ENCODE peak calls at places on chromosomes 13 and 19, in four cellular contexts. G, H, P and I are unnamed samples.

GRCh38 chr13:106105153-106105552 is 430.3 kb downstream of the EFNB2 start:
- DNase-seq in P (no peak), H (no peak), G (peak), I (no peak)

GRCh38 chr13:30142502-30143211 is 164.7 kb downstream of the KATNAL1 start:
- DNase-seq in P (no peak), G (peak), H (no peak), I (peak)

GRCh38 chr19:888615-889385 is 4.2 kb downstream of the MED16 start:
- DNase-seq in H (peak), G (no peak), P (no peak), I (no peak)

GRCh38 chr13:95552208-95552538 is 347 bp upstream of the CLDN10 start:
- DNase-seq in P (no peak), H (no peak), G (no peak), I (no peak)

GRCh38 chr13:40813662-40814454 is 24.4 kb downstream of the SLC25A15 start:
- DNase-seq in P (no peak), G (peak), H (no peak), I (no peak)

GRCh38 chr19:31439270-31439573 is 90.0 kb upstream of the TSHZ3 start:
- DNase-seq in G (no peak), H (no peak), P (no peak), I (no peak)

GRCh38 chr13:65725001-65725400 is 1505.1 kb downstream of the PCDH9 start:
- DNase-seq in G (peak), H (no peak), P (no peak), I (no peak)

GRCh38 chr19:19213822-19214558 is 2.2 kb downstream of the NCAN start:
- DNase-seq in P (no peak), H (no peak), G (no peak), I (no peak)

GRCh38 chr13:98978280-98978679 is 416 bp upstream of the DOCK9 start:
- DNase-seq in P (no peak), G (peak), H (no peak), I (no peak)

DNA sequence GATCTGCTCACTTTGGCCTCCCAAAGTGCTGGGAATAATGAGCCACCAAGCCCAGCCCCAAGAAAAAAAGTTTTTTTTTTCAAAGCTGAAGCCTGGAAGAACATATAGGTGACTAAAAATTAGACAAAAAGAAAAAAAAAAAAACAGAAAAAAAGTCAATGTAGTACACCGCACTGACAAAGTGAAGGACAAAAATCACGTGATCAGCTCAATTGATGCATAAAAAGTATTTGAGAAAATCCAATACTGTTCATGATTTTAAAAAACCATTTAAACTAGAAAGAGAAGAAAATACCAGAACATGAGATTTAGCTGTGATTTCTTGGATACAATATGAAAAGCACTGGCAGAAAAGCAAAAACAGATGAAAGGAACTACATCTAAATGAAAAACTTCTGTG is 10.5 kb upstream of the ERVV-2 start:
- DNase-seq in H (no peak), P (no peak), G (no peak), I (no peak)
- H3K27ac ChIP-seq in H (no peak), P (no peak), G (no peak), I (no peak)

DNA sequence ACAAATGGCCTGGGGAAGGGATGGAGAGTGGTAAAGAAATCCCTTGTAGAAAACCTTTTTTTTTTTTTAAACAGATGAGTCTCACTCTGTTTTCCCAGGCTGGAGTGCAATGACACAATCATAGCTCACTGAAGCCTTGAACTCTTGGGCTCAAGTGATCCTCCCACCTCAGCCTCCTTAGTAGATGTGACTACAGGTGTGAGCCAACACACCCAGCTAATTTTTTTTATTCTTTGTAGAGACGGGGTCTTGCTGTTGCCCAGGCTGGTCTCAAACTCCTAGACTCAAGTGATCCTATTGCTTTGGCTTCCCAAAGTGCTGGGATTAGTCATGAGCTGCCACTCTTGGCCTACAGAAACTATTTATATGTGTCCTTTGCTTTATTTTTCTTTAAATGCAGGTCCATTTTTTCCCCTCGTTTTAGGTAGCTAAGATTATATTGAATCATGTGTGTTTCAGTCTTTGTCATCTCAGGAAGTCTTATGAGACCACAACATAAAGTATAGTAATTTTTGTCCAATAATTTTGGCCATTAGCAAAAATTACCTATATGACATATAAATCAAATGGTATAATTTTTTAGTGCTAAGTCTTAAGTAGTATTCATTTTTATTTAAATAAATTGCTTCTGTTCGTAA is 10.5 kb downstream of the LPAR6 start:
- DNase-seq in G (no peak), P (no peak), H (no peak), I (no peak)
- H3K27ac ChIP-seq in G (no peak), P (peak), H (peak), I (no peak)

DNA sequence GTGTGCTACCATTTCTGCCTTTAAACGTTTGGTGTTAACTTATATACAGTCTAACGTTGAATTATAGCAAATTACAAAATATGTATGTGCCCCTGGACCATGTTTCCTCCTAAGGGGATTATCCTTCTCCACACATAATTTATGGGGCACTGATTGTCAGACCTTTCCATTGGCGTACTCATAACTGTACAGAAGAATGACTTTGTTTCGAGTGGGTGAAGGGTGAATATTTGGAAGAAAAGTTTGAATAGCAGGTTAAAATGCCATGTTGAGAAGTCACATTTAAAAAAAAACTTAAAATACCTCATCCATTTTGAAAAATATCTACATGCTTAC is 58.8 kb downstream of the SLC10A2 start:
- DNase-seq in P (no peak), H (no peak), G (no peak), I (no peak)
- H3K27ac ChIP-seq in P (peak), H (no peak), G (no peak), I (no peak)

GRCh38 chr19:16190736-16191135 is 5.5 kb downstream of the FAM32A start:
- DNase-seq in P (no peak), G (no peak), H (no peak), I (no peak)

GRCh38 chr19:16188521-16188920 is 3.3 kb downstream of the FAM32A start:
- DNase-seq in H (no peak), P (no peak), G (no peak), I (no peak)

GRCh38 chr19:16193466-16193865 is 4.2 kb upstream of the AP1M1 start:
- DNase-seq in G (no peak), P (no peak), H (no peak), I (no peak)

GRCh38 chr19:16191216-16191908 is 6.2 kb downstream of the FAM32A start:
- DNase-seq in P (no peak), G (no peak), H (no peak), I (no peak)

DNA sequence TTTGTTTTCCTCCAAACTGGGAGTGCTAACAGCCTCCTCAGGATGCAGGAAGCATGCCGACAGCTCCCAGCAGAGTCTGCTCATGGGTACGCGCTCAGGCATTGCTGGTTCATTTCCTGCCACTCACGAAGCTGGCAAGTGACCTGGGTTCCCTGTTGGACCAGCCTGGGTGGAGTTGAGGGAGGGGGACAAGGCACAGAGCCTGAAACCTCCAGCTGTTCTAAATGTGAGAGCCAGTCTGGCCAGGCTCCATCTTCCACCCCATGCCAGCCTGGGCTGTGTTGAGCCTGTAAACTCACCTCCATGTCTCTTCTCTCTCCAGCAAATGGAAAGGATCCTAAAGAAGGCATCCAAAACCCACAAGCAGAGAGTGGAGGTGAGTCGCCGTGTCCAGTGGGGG is 5.0 kb downstream of the FAM32A start:
- DNase-seq in P (no peak), G (no peak), H (no peak), I (no peak)
- H3K27ac ChIP-seq in P (no peak), G (no peak), H (no peak), I (no peak)

GRCh38 chr19:45245334-45245787 is at the start of gene EXOC3L2:
- DNase-seq in H (no peak), G (no peak), P (peak), I (no peak)
- H3K27ac ChIP-seq in H (no peak), G (no peak), P (peak), I (peak)

GRCh38 chr13:109146912-109147624 is 517.7 kb downstream of the MYO16 start:
- DNase-seq in P (no peak), G (peak), H (no peak), I (no peak)

GRCh38 chr13:109146393-109146792 is 517.0 kb downstream of the MYO16 start:
- DNase-seq in G (no peak), P (no peak), H (no peak), I (no peak)

GRCh38 chr13:109145631-109146030 is 516.2 kb downstream of the MYO16 start:
- DNase-seq in G (peak), P (no peak), H (no peak), I (peak)

GRCh38 chr13:109150691-109151090 is 521.3 kb downstream of the MYO16 start:
- DNase-seq in P (no peak), H (no peak), G (no peak), I (no peak)

DNA sequence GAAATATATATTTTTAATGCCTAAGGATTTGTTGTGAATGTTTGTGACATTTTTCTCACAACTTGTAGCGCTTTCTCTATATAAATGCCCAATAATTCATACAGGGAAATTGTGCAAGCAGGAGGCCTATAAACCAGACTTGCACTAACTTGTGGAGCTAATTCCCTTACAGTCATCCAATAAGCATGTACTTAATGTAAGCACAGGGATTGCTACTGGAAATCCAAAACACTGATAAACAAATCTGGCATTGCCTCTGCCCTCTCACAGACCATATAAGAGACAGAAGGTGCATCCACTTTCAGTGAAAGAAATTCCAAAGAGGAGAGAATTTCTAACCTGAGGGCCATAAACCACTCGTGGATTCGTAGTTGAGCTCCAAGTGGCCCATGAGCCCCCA is 518.8 kb downstream of the MYO16 start:
- DNase-seq in G (peak), H (no peak), P (no peak), I (no peak)
- H3K27ac ChIP-seq in G (no peak), H (no peak), P (no peak), I (no peak)

GRCh38 chr13:36813226-36813625 is 5.8 kb upstream of the RFXAP start:
- DNase-seq in H (no peak), P (no peak), G (no peak), I (no peak)
- H3K27ac ChIP-seq in H (no peak), P (no peak), G (no peak), I (no peak)

DNA sequence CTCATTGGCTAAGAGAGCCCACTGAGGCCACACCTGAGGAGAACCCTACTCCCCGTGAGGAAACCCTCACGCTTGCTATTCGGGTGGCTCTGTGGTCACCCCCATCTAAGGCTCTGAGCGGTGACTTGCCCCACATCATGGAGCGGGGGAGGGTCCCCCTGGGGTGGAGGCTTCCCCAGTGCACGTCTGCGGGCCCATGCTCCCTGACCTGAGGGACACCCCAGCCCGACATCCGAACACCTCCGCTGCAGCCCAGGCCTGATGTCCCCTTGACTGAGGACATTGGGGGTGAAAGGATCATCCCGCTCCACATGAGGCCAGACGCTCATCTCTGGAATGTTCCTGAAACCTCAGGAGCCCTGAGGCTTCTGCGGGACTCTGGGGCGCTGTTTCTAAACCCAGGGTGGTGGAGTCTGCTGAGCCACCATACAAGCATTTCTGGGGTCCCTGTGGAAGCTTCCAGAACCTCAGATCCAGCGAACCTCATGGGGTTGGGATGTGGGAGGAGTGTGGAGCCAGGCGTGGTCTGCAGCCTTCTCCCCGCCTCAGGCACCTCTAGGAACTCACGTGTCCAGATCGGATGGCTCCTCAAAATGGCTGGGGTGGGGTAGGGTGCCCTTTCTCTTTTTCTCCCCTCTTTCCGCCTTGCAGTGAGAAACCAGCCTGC is 19.9 kb downstream of the TMED1 start:
- DNase-seq in P (no peak), H (no peak), G (peak), I (peak)
- H3K27ac ChIP-seq in P (peak), H (no peak), G (peak), I (peak)

GRCh38 chr19:47657719-47658118 is 48.8 kb downstream of the BICRA start:
- DNase-seq in P (no peak), H (no peak), G (no peak), I (no peak)
- H3K27ac ChIP-seq in P (no peak), H (no peak), G (no peak), I (no peak)

DNA sequence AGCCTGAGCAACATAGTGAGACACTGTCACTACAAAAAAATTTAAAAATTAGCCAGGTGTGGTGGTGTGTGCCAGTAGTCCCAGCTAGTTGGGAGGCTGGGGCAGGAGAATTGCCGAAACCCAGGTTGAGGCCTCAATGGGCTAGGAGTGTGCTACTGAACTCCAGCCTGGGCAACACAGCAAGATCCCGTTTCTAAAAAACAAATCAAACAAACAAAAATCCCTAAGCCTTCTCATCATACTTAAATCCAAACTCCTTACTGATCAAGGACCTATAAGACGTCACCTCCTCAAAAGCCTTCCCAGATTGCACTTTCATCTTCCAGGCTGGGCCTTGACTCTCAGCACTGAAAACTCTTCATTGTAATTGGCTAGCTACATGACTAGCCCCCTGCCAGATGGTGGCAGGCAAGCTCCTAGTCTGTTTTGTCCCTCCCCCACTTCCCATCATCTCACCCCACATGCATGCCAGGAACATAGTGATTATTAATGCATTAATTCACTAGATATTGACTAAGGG is 17.5 kb upstream of the NANOS3 start:
- DNase-seq in P (no peak), H (no peak), G (peak), I (no peak)
- H3K27ac ChIP-seq in P (no peak), H (no peak), G (no peak), I (no peak)